ENCODE peak calls at places on chromosomes 5 and 9, in seven cellular contexts. D, F, V, E, L, N and T are unnamed samples.

GRCh38 chr5:168568738-168569137 is 10.4 kb downstream of the PANK3 start:
- DNase-seq in E (no peak), V (no peak), L (no peak), F (no peak), N (no peak), D (no peak), T (no peak)

GRCh38 chr5:114055318-114055788 is 306.5 kb upstream of the KCNN2 start:
- DNase-seq in E (peak), L (peak), D (no peak), F (peak), N (peak), V (peak), T (no peak)

GRCh38 chr9:105901514-105902109 is 207.3 kb downstream of the TMEM38B start:
- DNase-seq in L (peak), E (peak), D (peak), N (peak), F (no peak), V (no peak), T (no peak)

GRCh38 chr9:84138543-84138942 is 157.9 kb downstream of the RMI1 start:
- DNase-seq in E (no peak), D (no peak), F (no peak), N (no peak), V (no peak), L (no peak), T (no peak)

GRCh38 chr5:139226131-139226530 is 28.0 kb upstream of the SIL1 start:
- DNase-seq in D (no peak), V (no peak), N (no peak), L (no peak), E (no peak), F (no peak), T (no peak)

GRCh38 chr5:138725885-138726457 is 27.3 kb upstream of the CTNNA1 start:
- DNase-seq in F (no peak), D (peak), V (peak), N (no peak), L (no peak), E (no peak), T (no peak)

GRCh38 chr9:93656426-93657222 is 80.2 kb downstream of the PHF2 start:
- DNase-seq in F (no peak), V (no peak), N (no peak), D (no peak), E (no peak), L (no peak), T (no peak)

GRCh38 chr5:151751091-151751490 is 7.3 kb downstream of the ATOX1 start:
- DNase-seq in E (no peak), L (peak), D (no peak), F (no peak), N (no peak), V (no peak), T (no peak)

GRCh38 chr9:108665856-108666784 is 189.7 kb downstream of the ACTL7B start:
- DNase-seq in D (peak), V (no peak), N (no peak), F (no peak), E (no peak), L (peak), T (peak)

GRCh38 chr5:93017854-93018253 is 563.2 kb downstream of the NR2F1-AS1 start:
- DNase-seq in E (no peak), L (peak), N (no peak), F (no peak), V (no peak), D (no peak), T (no peak)

GRCh38 chr9:94139672-94140417 is 55.6 kb downstream of the PTPDC1 start:
- DNase-seq in L (peak), E (peak), N (no peak), D (no peak), F (peak), V (peak), T (peak)

GRCh38 chr9:35604578-35605335 is at the start of gene TESK1:
- DNase-seq in L (peak), D (peak), F (peak), N (no peak), V (peak), E (peak), T (peak)

GRCh38 chr5:61805101-61805500 is 473.0 kb downstream of the ZSWIM6 start:
- DNase-seq in F (no peak), L (peak), E (no peak), N (no peak), D (no peak), V (no peak), T (no peak)

GRCh38 chr9:100167176-100167575 is 68.1 kb downstream of the INVS start:
- DNase-seq in F (no peak), V (no peak), N (no peak), L (peak), D (no peak), E (peak), T (no peak)

GRCh38 chr5:13913962-13914361 is 30.5 kb downstream of the DNAH5 start:
- DNase-seq in D (no peak), V (no peak), N (no peak), L (no peak), F (no peak), E (no peak), T (no peak)

GRCh38 chr5:43121565-43122484 is 1.1 kb downstream of the ZNF131 start:
- DNase-seq in F (no peak), V (no peak), E (peak), N (no peak), D (peak), L (peak), T (no peak)

GRCh38 chr5:117665121-117665520 is 1090.5 kb upstream of the SEMA6A start:
- DNase-seq in F (no peak), E (no peak), N (no peak), V (no peak), D (no peak), L (no peak), T (no peak)

GRCh38 chr9:75997196-75997595 is 106.7 kb downstream of the PCSK5 start:
- DNase-seq in E (no peak), F (no peak), D (no peak), V (no peak), L (no peak), N (no peak), T (no peak)

GRCh38 chr5:148828461-148829247 is 2.2 kb downstream of the ADRB2 start:
- DNase-seq in V (no peak), D (no peak), E (no peak), N (no peak), F (no peak), L (peak), T (no peak)

GRCh38 chr5:175347027-175347426 is 97.0 kb downstream of the DRD1 start:
- DNase-seq in D (no peak), N (no peak), V (no peak), L (peak), E (no peak), F (no peak), T (no peak)

GRCh38 chr5:172506921-172507320 is 52.6 kb upstream of the SH3PXD2B start:
- DNase-seq in L (no peak), N (no peak), D (no peak), V (peak), E (no peak), F (no peak), T (peak)

GRCh38 chr9:79264511-79265448 is 307.0 kb upstream of the TLE4 start:
- DNase-seq in D (no peak), L (no peak), V (no peak), F (no peak), E (no peak), N (no peak), T (no peak)

GRCh38 chr9:78899006-78899405 is 602.1 kb downstream of the PSAT1 start:
- DNase-seq in E (no peak), L (no peak), V (no peak), F (no peak), N (no peak), D (no peak), T (no peak)

GRCh38 chr5:134227259-134227658 is 1.4 kb upstream of the PPP2CA start:
- DNase-seq in E (no peak), F (no peak), N (no peak), V (peak), L (peak), D (peak), T (peak)

GRCh38 chr9:122087406-122088200 is 5.5 kb downstream of the TTLL11 start:
- DNase-seq in D (no peak), L (peak), F (no peak), E (no peak), N (no peak), V (no peak), T (no peak)

GRCh38 chr5:137621306-137621705 is 114.6 kb downstream of the KLHL3 start:
- DNase-seq in V (no peak), L (no peak), N (no peak), D (no peak), E (no peak), F (no peak), T (no peak)

GRCh38 chr5:79922626-79923025 is 68.4 kb downstream of the MTX3 start:
- DNase-seq in V (no peak), N (no peak), L (no peak), E (no peak), D (no peak), F (no peak), T (no peak)

GRCh38 chr9:73176450-73176875 is 24.8 kb downstream of the ANXA1 start:
- DNase-seq in L (no peak), D (no peak), F (no peak), N (no peak), E (no peak), V (no peak), T (no peak)

GRCh38 chr5:179167871-179168451 is 107.8 kb downstream of the ZNF354C start:
- DNase-seq in E (no peak), D (no peak), L (no peak), V (no peak), N (no peak), F (no peak), T (no peak)

GRCh38 chr5:819078-819477 is 31.7 kb downstream of the ZDHHC11 start:
- DNase-seq in E (no peak), V (no peak), N (no peak), L (no peak), D (no peak), F (no peak), T (no peak)

GRCh38 chr5:816176-816575 is 31.6 kb upstream of the ZDHHC11B start:
- DNase-seq in F (no peak), D (no peak), L (no peak), E (no peak), N (no peak), V (no peak), T (no peak)

GRCh38 chr5:821504-821903 is 29.3 kb downstream of the ZDHHC11 start:
- DNase-seq in D (no peak), N (no peak), V (no peak), L (no peak), E (no peak), F (no peak), T (no peak)

GRCh38 chr5:815449-815848 is 30.9 kb upstream of the ZDHHC11B start:
- DNase-seq in D (no peak), L (no peak), F (no peak), V (no peak), E (no peak), N (no peak), T (no peak)

GRCh38 chr5:820245-820644 is 30.5 kb downstream of the ZDHHC11 start:
- DNase-seq in L (no peak), D (no peak), E (no peak), V (no peak), N (no peak), F (no peak), T (no peak)
- TF ChIP-seq CTCF in L (no peak), D (no peak), E (no peak), V (no peak), N (no peak), F (no peak), T (no peak)

GRCh38 chr9:4666042-4666699 is at the start of gene SPATA6L:
- DNase-seq in L (peak), D (peak), V (peak), E (peak), F (peak), N (no peak), T (peak)
- TF ChIP-seq POLR2A in L (no peak), D (peak), V (peak), E (no peak), F (peak), N (peak), T (no peak)

DNA sequence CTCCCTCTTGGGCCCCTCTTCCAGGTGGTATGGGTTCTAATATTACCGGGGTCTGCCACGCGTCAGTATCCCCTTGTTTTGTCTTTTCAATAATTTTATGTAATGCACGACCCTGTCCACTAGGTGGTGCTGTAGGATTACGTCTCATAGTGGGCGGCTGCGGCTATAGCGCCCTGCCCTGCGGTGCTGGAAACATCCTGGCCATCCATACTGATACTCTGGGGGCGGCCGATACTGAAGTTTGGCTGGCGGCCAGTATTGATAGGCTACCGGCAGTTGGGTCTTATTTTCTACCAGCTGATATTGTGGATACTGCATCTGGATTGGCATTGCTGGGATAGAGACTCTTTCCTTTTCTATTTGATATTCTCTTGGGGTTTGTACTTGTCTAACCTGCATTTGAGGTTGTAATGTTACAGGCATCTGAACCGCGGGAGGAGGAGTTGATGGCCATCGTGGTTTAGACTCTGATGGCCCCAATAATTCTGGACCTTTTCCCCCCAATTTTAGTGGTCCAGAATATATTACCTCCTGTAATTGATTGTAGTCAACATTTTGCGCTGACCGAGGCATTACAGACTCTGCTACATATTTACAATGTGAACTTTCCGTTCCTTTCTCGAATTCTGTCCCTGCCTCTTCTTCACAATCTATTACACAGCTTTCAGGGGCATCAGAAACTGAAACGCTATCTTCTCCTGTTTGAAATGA is 3.3 kb upstream of the TMEM141 start:
- DNase-seq in E (peak), F (peak), N (no peak), L (peak), D (peak), V (peak), T (peak)
- TF ChIP-seq CTCF in E (peak), F (peak), N (peak), L (peak), D (peak), V (peak), T (no peak)

GRCh38 chr5:132293992-132294727 is at the start of gene SLC22A4:
- DNase-seq in N (no peak), D (peak), L (peak), F (peak), V (peak), E (peak), T (peak)
- TF ChIP-seq POLR2A in N (peak), D (peak), L (peak), F (no peak), V (peak), E (peak), T (peak)

GRCh38 chr5:150706776-150707390 is 6.0 kb upstream of the RBM22 start:
- DNase-seq in E (peak), F (no peak), D (no peak), N (no peak), V (no peak), L (no peak), T (no peak)

GRCh38 chr5:150710165-150710564 is 9.3 kb upstream of the RBM22 start:
- DNase-seq in F (no peak), N (no peak), L (no peak), D (no peak), V (no peak), E (peak), T (no peak)
- TF ChIP-seq CTCF in F (no peak), N (peak), L (peak), D (peak), V (no peak), E (peak), T (no peak)

GRCh38 chr9:130029223-130029583 is 13.8 kb downstream of the FNBP1 start:
- DNase-seq in N (no peak), L (no peak), V (no peak), E (no peak), F (no peak), D (no peak), T (no peak)

GRCh38 chr9:130029591-130029990 is 13.4 kb downstream of the FNBP1 start:
- DNase-seq in V (no peak), N (no peak), F (no peak), E (no peak), D (no peak), L (no peak), T (no peak)

GRCh38 chr9:130026583-130027427 is 16.2 kb downstream of the FNBP1 start:
- DNase-seq in N (no peak), L (no peak), V (no peak), F (no peak), E (no peak), D (no peak), T (no peak)

GRCh38 chr9:130028493-130029222 is 14.3 kb downstream of the FNBP1 start:
- DNase-seq in V (no peak), L (no peak), D (peak), F (no peak), N (no peak), E (peak), T (no peak)

GRCh38 chr9:130027533-130028370 is 15.2 kb downstream of the FNBP1 start:
- DNase-seq in L (no peak), E (no peak), D (no peak), N (no peak), F (no peak), V (no peak), T (no peak)
- TF ChIP-seq POLR2A in L (no peak), E (no peak), D (no peak), N (no peak), F (no peak), V (no peak), T (no peak)

DNA sequence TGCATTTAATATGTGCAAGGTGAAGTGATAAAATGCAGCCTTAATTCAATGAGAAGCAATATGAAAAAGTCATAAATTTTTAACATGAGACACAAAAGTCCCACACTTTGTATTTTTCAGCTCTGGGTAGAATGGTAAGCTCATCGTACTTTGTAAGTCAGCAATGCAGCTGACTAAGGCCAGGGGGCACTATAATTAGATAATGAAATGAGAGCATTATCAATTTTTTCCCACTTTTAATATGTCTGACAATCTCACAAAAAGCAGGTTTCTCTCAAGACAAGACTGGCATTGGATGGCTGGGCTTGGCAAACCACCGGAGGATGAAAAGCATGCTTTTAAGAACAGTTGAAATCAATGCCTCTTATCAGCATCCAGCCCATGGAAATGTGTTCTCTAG is 162.8 kb downstream of the FAM174A start:
- DNase-seq in N (no peak), E (no peak), L (no peak), V (no peak), F (no peak), D (no peak), T (no peak)
- TF ChIP-seq CTCF in N (peak), E (peak), L (peak), V (no peak), F (no peak), D (no peak), T (no peak)

GRCh38 chr9:115117999-115118470 is at the start of gene TNC:
- DNase-seq in E (peak), D (no peak), F (peak), N (no peak), L (peak), V (peak), T (peak)
- TF ChIP-seq POLR2A in E (no peak), D (no peak), F (no peak), N (no peak), L (peak), V (peak), T (no peak)

DNA sequence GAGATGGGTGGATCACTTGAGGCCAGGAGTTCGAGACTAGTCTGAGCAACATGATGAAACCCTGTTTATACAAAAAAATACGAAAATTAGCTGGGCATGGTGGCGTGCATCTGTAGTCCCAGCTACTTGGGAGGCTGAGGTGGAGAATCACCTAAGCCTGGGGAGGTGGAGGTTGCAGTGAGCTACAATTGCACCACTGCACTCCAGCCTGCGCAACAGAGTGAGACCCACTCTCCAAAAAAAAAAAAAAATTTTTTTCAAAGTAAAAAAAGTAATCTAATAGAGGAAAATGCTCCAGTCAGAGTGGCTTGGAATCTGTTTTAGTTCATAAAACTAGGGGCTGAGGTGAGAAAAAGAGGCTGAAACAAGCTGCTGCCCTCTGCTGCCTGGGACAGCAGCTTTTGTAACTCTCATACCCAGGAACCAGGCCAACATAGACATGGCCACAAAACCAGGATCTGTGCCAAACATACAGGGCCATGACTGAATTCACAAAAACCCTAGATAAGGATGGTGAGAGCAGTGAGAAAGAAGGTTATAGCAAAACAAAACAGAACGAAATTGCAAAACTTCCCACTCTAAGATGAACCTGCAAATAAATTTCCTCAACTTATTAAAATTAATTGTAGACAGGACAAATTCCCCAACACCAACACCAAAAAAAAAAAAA is 13.1 kb upstream of the DCAF12 start:
- DNase-seq in N (no peak), V (no peak), L (peak), F (peak), D (peak), E (peak), T (no peak)
- TF ChIP-seq CTCF in N (peak), V (no peak), L (peak), F (no peak), D (peak), E (peak), T (no peak)

GRCh38 chr9:126287467-126287866 is 39.2 kb upstream of the MVB12B start:
- DNase-seq in D (no peak), V (no peak), E (no peak), N (no peak), L (no peak), F (no peak), T (peak)
- TF ChIP-seq POLR2A in D (no peak), V (no peak), E (no peak), N (no peak), L (no peak), F (no peak), T (no peak)